ENCODE peak calls at places on chromosomes 2 and 18, in four cellular contexts. One of them, this sample, is unnamed.

GRCh38 chr2:169694113-169694893 is at the start of the genes CFAP210 and PHOSPHO2:
- DNase-seq in IMR-90: peak; percentile 95
- DNase-seq in endothelial cell of umbilical vein: peak; percentile 96
- DNase-seq in K562: peak; percentile 97
- DNase-seq in this sample: peak; percentile 77

GRCh38 chr2:21819475-21819874 is 695.7 kb downstream of the TDRD15 start:
- DNase-seq in K562: no peak
- DNase-seq in endothelial cell of umbilical vein: no peak
- DNase-seq in IMR-90: peak; percentile 83
- DNase-seq in this sample: no peak

GRCh38 chr2:240357641-240358012 is 77.8 kb upstream of the GPC1 start:
- DNase-seq in IMR-90: no peak
- DNase-seq in K562: no peak
- DNase-seq in endothelial cell of umbilical vein: no peak
- DNase-seq in this sample: no peak

GRCh38 chr2:88602022-88602421 is 25.2 kb downstream of the EIF2AK3 start:
- DNase-seq in K562: no peak
- DNase-seq in endothelial cell of umbilical vein: no peak
- DNase-seq in IMR-90: no peak
- DNase-seq in this sample: no peak

GRCh38 chr2:1784087-1784486 is 39.8 kb upstream of the PXDN start:
- DNase-seq in IMR-90: peak; percentile 7
- DNase-seq in endothelial cell of umbilical vein: no peak
- DNase-seq in K562: no peak
- DNase-seq in this sample: no peak

GRCh38 chr18:8951491-8951890 is 151.0 kb upstream of the NDUFV2 start:
- DNase-seq in endothelial cell of umbilical vein: no peak
- DNase-seq in K562: peak; percentile 74
- DNase-seq in IMR-90: no peak
- DNase-seq in this sample: no peak

GRCh38 chr2:233204286-233204936 is 47.1 kb upstream of the ATG16L1 start:
- DNase-seq in K562: no peak
- DNase-seq in endothelial cell of umbilical vein: no peak
- DNase-seq in IMR-90: no peak
- DNase-seq in this sample: no peak

GRCh38 chr2:52818958-52819357 is 948.6 kb upstream of the CHAC2 start:
- DNase-seq in endothelial cell of umbilical vein: no peak
- DNase-seq in K562: no peak
- DNase-seq in IMR-90: no peak
- DNase-seq in this sample: no peak

GRCh38 chr2:230423851-230424458 is 8.0 kb downstream of the SP100 start:
- DNase-seq in IMR-90: peak; percentile 49
- DNase-seq in endothelial cell of umbilical vein: no peak
- DNase-seq in K562: no peak
- DNase-seq in this sample: no peak

GRCh38 chr2:88666576-88666975 is 24.9 kb upstream of the RPIA start:
- DNase-seq in endothelial cell of umbilical vein: no peak
- DNase-seq in IMR-90: no peak
- DNase-seq in K562: no peak
- DNase-seq in this sample: no peak

GRCh38 chr2:241279828-241280227 is 35.6 kb downstream of the HDLBP start:
- DNase-seq in IMR-90: no peak
- DNase-seq in endothelial cell of umbilical vein: no peak
- DNase-seq in K562: no peak
- DNase-seq in this sample: no peak

GRCh38 chr2:64750817-64751285 is 97.1 kb upstream of the SERTAD2 start:
- DNase-seq in endothelial cell of umbilical vein: peak; percentile 100
- DNase-seq in IMR-90: peak; percentile 99
- DNase-seq in K562: peak; percentile 97
- DNase-seq in this sample: peak; percentile 91
- TF ChIP-seq CTCF in endothelial cell of umbilical vein: no peak
- TF ChIP-seq CTCF in IMR-90: peak; percentile 35
- TF ChIP-seq CTCF in K562: peak; percentile 53
- TF ChIP-seq CTCF in this sample: no peak

DNA sequence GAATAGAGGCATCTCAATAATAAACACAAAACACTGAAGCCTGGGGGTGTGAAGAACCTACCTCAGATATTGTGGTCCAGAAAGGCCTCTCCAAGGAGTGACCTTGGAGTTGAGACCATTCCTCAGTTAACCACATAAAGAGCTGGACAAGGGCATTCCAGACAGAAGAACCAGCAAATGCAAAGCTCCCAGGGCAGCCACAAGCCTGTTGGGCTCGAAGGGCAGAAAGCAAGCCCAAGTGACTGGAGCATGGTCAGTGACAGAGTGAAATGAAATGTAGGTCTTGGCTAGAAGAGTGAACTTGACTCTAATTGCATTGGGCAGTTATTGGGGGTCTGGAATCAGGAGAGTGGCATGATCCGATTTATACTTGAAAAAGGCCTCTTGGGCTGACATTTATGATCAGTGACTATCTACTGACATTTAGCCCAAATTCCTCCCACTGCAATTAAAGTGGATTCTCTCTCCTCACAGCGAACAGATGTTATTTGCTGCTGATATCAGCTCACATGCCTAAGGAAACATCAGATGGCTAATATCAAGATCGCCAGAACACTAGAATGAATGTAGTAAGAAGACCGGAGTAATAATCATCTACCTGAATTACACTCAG is 152.4 kb upstream of the KLF7 start:
- DNase-seq in endothelial cell of umbilical vein: no peak
- DNase-seq in IMR-90: no peak
- DNase-seq in K562: no peak
- DNase-seq in this sample: no peak
- H3K9me1 ChIP-seq in endothelial cell of umbilical vein: no peaks in the 10 kb centered on the region
- H3K9me1 ChIP-seq in IMR-90: no peaks in the 10 kb centered on the region
- H3K9me1 ChIP-seq in K562: no peaks in the 10 kb centered on the region
- H3K9me1 ChIP-seq in this sample: no peaks in the 10 kb centered on the region

DNA sequence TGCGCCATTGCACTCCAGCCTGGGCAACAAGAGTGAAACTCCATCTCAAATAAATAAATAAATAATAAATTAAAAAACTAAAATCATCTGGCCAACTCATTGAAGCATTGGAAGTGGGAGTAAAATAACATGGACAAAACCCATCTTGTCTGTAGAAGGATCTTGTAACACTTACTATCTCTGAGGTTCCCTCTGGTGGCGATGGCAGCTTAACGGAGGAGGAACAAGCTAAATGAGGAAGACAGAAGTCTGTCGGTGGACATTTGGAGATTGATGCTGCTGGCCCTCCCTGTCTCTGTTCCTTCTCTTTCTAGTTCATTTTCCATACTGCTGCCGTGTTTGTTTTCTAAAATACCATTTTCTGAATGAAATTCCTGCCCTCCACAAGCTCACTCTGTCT is 43.4 kb downstream of the ZCCHC2 start:
- DNase-seq in IMR-90: peak; percentile 7
- DNase-seq in K562: no peak
- DNase-seq in endothelial cell of umbilical vein: peak; percentile 40
- DNase-seq in this sample: no peak
- H3K36me3 ChIP-seq in IMR-90: peaks cover 7% of the 10 kb centered on the region
- H3K36me3 ChIP-seq in K562: peaks cover 39% of the 10 kb centered on the region
- H3K36me3 ChIP-seq in endothelial cell of umbilical vein: peaks cover 27% of the 10 kb centered on the region
- H3K36me3 ChIP-seq in this sample: peaks cover 19% of the 10 kb centered on the region

GRCh38 chr2:199955339-199956061 is at the start of the genes MAIP1 and TYW5:
- DNase-seq in endothelial cell of umbilical vein: peak; percentile 86
- DNase-seq in K562: peak; percentile 58
- DNase-seq in IMR-90: peak; percentile 84
- DNase-seq in this sample: no peak
- TF ChIP-seq CTCF in endothelial cell of umbilical vein: peak; percentile 40
- TF ChIP-seq CTCF in K562: peak; percentile 7
- TF ChIP-seq CTCF in IMR-90: peak; percentile 21
- TF ChIP-seq CTCF in this sample: peak; percentile 28

GRCh38 chr2:186348200-186348599 is 137.9 kb upstream of the ZC3H15 start:
- DNase-seq in K562: no peak
- DNase-seq in IMR-90: no peak
- DNase-seq in endothelial cell of umbilical vein: peak; percentile 38
- DNase-seq in this sample: no peak

GRCh38 chr2:186345745-186346144 is 140.3 kb upstream of the ZC3H15 start:
- DNase-seq in K562: no peak
- DNase-seq in endothelial cell of umbilical vein: no peak
- DNase-seq in IMR-90: no peak
- DNase-seq in this sample: no peak

GRCh38 chr2:186349508-186349907 is 136.6 kb upstream of the ZC3H15 start:
- DNase-seq in K562: no peak
- DNase-seq in endothelial cell of umbilical vein: peak; percentile 91
- DNase-seq in IMR-90: peak; percentile 90
- DNase-seq in this sample: no peak

GRCh38 chr2:186346216-186346615 is 139.8 kb upstream of the ZC3H15 start:
- DNase-seq in endothelial cell of umbilical vein: no peak
- DNase-seq in K562: no peak
- DNase-seq in IMR-90: no peak
- DNase-seq in this sample: no peak

GRCh38 chr2:186347472-186347871 is 138.6 kb upstream of the ZC3H15 start:
- DNase-seq in K562: no peak
- DNase-seq in IMR-90: peak; percentile 2
- DNase-seq in endothelial cell of umbilical vein: peak; percentile 44
- DNase-seq in this sample: no peak
- H3K9me1 ChIP-seq in K562: no peaks in the 10 kb centered on the region
- H3K9me1 ChIP-seq in IMR-90: no peaks in the 10 kb centered on the region
- H3K9me1 ChIP-seq in endothelial cell of umbilical vein: no peaks in the 10 kb centered on the region
- H3K9me1 ChIP-seq in this sample: no peaks in the 10 kb centered on the region

DNA sequence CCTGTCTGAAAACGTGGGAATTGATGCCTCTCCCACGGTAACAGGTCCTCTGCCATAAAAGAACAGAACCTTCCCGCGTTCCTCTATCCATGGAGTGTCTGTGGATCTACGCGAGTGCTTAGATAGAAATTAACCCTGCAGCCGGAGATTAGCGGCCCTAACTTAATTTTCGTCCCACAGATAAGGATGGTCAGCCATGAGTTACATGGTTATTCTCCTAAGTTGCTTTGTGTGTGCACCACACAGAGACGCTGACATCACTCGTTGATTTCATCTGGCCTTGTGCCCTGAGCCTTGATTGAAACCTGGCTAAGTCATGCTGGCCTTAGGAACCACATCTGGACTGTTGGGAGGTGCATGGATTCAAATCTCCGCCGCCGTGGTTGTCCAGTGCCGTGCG is 132.1 kb downstream of the GBX2 start:
- DNase-seq in K562: no peak
- DNase-seq in IMR-90: no peak
- DNase-seq in endothelial cell of umbilical vein: no peak
- DNase-seq in this sample: no peak
- H3K36me3 ChIP-seq in K562: peaks cover 2% of the 10 kb centered on the region
- H3K36me3 ChIP-seq in IMR-90: peaks cover 5% of the 10 kb centered on the region
- H3K36me3 ChIP-seq in endothelial cell of umbilical vein: no peaks in the 10 kb centered on the region
- H3K36me3 ChIP-seq in this sample: no peaks in the 10 kb centered on the region

GRCh38 chr18:71844810-71845209 is 699.3 kb downstream of the CBLN2 start:
- DNase-seq in endothelial cell of umbilical vein: no peak
- DNase-seq in IMR-90: no peak
- DNase-seq in K562: no peak
- DNase-seq in this sample: no peak

GRCh38 chr18:71850602-71851001 is 693.5 kb downstream of the CBLN2 start:
- DNase-seq in IMR-90: no peak
- DNase-seq in endothelial cell of umbilical vein: no peak
- DNase-seq in K562: no peak
- DNase-seq in this sample: no peak

GRCh38 chr18:71849407-71849806 is 694.7 kb downstream of the CBLN2 start:
- DNase-seq in IMR-90: no peak
- DNase-seq in endothelial cell of umbilical vein: no peak
- DNase-seq in K562: no peak
- DNase-seq in this sample: no peak
- TF ChIP-seq CTCF in IMR-90: no peak
- TF ChIP-seq CTCF in endothelial cell of umbilical vein: no peak
- TF ChIP-seq CTCF in K562: no peak
- TF ChIP-seq CTCF in this sample: no peak

This sample was measured in keratinocyte.